ENCODE peak calls at places on chromosomes 3 and 15, in five cellular contexts. B is GM20000, X is neural crest cell, W is AG09309, O is AG09319. A is an unnamed sample.

GRCh38 chr3:151733613-151734012 is at the start of gene AADACL2:
- DNase-seq in X (no peak), O (no peak), W (no peak), B (no peak), A (no peak)

GRCh38 chr15:63048986-63049665 is 6.6 kb downstream of the TPM1 start:
- DNase-seq in W (no peak), O (no peak), X (peak), B (peak), A (no peak)

GRCh38 chr3:64008952-64009351 is 14.3 kb downstream of the PSMD6 start:
- DNase-seq in X (no peak), B (no peak), W (no peak), O (no peak), A (no peak)

GRCh38 chr3:183515968-183516851 is 39.3 kb downstream of the KLHL6 start:
- DNase-seq in B (peak), W (no peak), X (no peak), O (no peak), A (no peak)

GRCh38 chr3:85691196-85691595 is 732.4 kb downstream of the CADM2 start:
- DNase-seq in X (no peak), W (no peak), B (no peak), O (no peak), A (no peak)

GRCh38 chr3:77917225-77917624 is 877.3 kb downstream of the ROBO2 start:
- DNase-seq in O (no peak), B (no peak), W (no peak), X (no peak), A (no peak)

GRCh38 chr3:194255252-194256039 is 95.7 kb downstream of the CPN2 start:
- DNase-seq in W (no peak), O (no peak), B (peak), X (no peak), A (no peak)

GRCh38 chr3:98561727-98562521 is 30.1 kb downstream of the GPR15 start:
- DNase-seq in X (no peak), B (no peak), O (no peak), W (no peak), A (no peak)

GRCh38 chr15:95208988-95209387 is 977.6 kb downstream of the MCTP2 start:
- DNase-seq in O (no peak), X (no peak), B (no peak), W (no peak), A (no peak)

GRCh38 chr3:126460386-126460785 is 15.3 kb downstream of the ZXDC start:
- DNase-seq in W (no peak), O (no peak), B (no peak), X (no peak), A (no peak)

GRCh38 chr3:183937601-183938286 is 53.1 kb upstream of the PARL start:
- DNase-seq in B (no peak), X (no peak), O (no peak), W (no peak), A (no peak)

GRCh38 chr3:66035763-66036477 is 2.8 kb downstream of the MAGI1 start:
- DNase-seq in O (no peak), X (no peak), W (no peak), B (no peak), A (no peak)

GRCh38 chr3:123365450-123366143 is 83.3 kb downstream of the ADCY5 start:
- DNase-seq in X (peak), W (no peak), O (no peak), B (no peak), A (peak)

GRCh38 chr15:100777821-100778220 is 101.8 kb upstream of the ALDH1A3 start:
- DNase-seq in B (no peak), X (no peak), O (no peak), W (no peak), A (no peak)

GRCh38 chr3:120763601-120764000 is 21.1 kb downstream of the GTF2E1 start:
- DNase-seq in O (no peak), W (no peak), B (peak), X (no peak), A (no peak)

GRCh38 chr3:165404357-165405042 is 208.3 kb upstream of the SLITRK3 start:
- DNase-seq in O (no peak), W (no peak), B (no peak), X (no peak), A (no peak)

GRCh38 chr15:59825926-59826325 is 136.8 kb upstream of the BNIP2 start:
- DNase-seq in X (no peak), W (no peak), O (no peak), B (no peak), A (no peak)

GRCh38 chr3:117752984-117753717 is 1043.6 kb downstream of the TUSC7 start:
- DNase-seq in B (no peak), W (peak), X (no peak), O (peak), A (no peak)

GRCh38 chr15:43911235-43911661 is 84.4 kb downstream of the WDR76 start:
- DNase-seq in O (peak), W (peak), B (no peak), X (no peak), A (no peak)

GRCh38 chr15:78564743-78565096 is 600 bp upstream of the CHRNA5 start:
- DNase-seq in X (no peak), O (no peak), W (no peak), B (no peak), A (no peak)

GRCh38 chr3:151282921-151283320 is 4.6 kb upstream of the P2RY14 start:
- DNase-seq in B (peak), O (no peak), W (no peak), X (no peak), A (no peak)

GRCh38 chr3:110420158-110420641 is 651.4 kb upstream of the NECTIN3 start:
- DNase-seq in X (no peak), B (no peak), O (peak), W (peak), A (no peak)

GRCh38 chr3:50250514-50250913 is 14.5 kb downstream of the GNAI2 start:
- DNase-seq in W (no peak), O (no peak), B (no peak), X (no peak), A (no peak)

GRCh38 chr3:168249539-168250414 is 154.1 kb upstream of the GOLIM4 start:
- DNase-seq in O (peak), B (peak), W (peak), X (peak), A (peak)

GRCh38 chr15:89090791-89091666 is 2.8 kb downstream of the ABHD2 start:
- DNase-seq in O (peak), B (peak), W (peak), X (no peak), A (no peak)

GRCh38 chr15:67511606-67512005 is 9.3 kb upstream of the C15orf61 start:
- DNase-seq in B (no peak), X (no peak), O (no peak), W (no peak), A (no peak)

GRCh38 chr15:80695099-80695910 is at the start of gene ABHD17C:
- DNase-seq in W (no peak), B (peak), O (peak), X (peak), A (peak)

GRCh38 chr3:17985658-17986392 is 243.4 kb upstream of the TBC1D5 start:
- DNase-seq in O (no peak), X (no peak), B (no peak), W (no peak), A (no peak)

DNA sequence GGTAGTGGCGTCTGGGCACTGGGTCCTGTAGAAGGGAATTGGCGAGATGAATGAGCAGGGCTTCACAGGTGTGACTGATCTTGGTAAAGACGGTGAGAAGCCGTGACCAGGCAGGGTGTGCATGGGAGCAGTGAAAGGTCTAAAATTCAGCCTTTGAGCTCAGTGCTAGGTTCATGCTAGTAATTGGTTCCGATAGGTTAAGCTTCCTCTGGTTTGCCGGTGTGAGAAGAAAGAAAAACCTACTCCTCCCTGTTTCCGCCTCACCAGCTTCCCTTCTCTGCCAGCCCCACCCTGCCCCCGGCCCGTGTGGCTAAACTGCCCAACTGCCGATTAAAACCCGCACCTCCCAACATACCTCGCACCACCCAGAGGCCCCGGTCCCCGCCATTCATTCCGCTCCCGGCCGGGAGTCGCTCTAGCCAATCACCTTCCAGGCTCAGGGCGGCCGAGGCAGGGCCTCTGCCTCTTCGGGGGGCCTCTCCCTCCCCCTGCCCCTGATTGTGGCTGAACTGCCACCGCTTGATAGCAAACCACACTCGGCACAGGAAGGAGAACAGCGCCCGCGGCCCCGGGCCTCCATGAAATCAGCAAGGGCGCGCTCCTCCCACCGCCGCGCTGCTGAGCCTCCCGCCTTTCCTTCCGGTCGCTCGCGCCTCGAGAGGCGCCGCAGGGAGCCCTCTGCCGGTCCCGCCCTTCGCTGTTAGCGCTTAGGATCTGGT is 7.3 kb upstream of the NRROS start:
- DNase-seq in W (no peak), O (no peak), X (peak), B (peak), A (peak)
- TF ChIP-seq CTCF in W (peak), O (peak), X (no peak), B (peak), A (peak)

GRCh38 chr3:160748226-160748625 is 7.8 kb upstream of the PPM1L start:
- DNase-seq in W (no peak), O (no peak), X (no peak), B (no peak), A (no peak)
- TF ChIP-seq CTCF in W (no peak), O (no peak), X (no peak), B (no peak), A (no peak)

GRCh38 chr3:69386535-69387385 is 872 bp upstream of the FRMD4B start:
- DNase-seq in X (no peak), B (no peak), O (no peak), W (no peak), A (no peak)
- TF ChIP-seq CTCF in X (peak), B (no peak), O (no peak), W (no peak), A (no peak)

GRCh38 chr3:146026547-146026946 is 134.4 kb downstream of the PLOD2 start:
- DNase-seq in B (no peak), X (no peak), O (no peak), W (no peak), A (no peak)
- TF ChIP-seq CTCF in B (no peak), X (no peak), O (no peak), W (no peak), A (peak)

GRCh38 chr3:42519568-42519962 is 17.1 kb downstream of the VIPR1 start:
- DNase-seq in B (no peak), X (no peak), O (no peak), W (no peak), A (no peak)

GRCh38 chr3:42517143-42517542 is 14.7 kb downstream of the VIPR1 start:
- DNase-seq in O (no peak), B (no peak), W (no peak), X (no peak), A (no peak)

GRCh38 chr3:42520906-42521305 is 18.5 kb downstream of the VIPR1 start:
- DNase-seq in B (no peak), W (no peak), X (no peak), O (no peak), A (no peak)

GRCh38 chr3:42520336-42520735 is 17.9 kb downstream of the VIPR1 start:
- DNase-seq in O (no peak), W (no peak), X (no peak), B (no peak), A (no peak)

DNA sequence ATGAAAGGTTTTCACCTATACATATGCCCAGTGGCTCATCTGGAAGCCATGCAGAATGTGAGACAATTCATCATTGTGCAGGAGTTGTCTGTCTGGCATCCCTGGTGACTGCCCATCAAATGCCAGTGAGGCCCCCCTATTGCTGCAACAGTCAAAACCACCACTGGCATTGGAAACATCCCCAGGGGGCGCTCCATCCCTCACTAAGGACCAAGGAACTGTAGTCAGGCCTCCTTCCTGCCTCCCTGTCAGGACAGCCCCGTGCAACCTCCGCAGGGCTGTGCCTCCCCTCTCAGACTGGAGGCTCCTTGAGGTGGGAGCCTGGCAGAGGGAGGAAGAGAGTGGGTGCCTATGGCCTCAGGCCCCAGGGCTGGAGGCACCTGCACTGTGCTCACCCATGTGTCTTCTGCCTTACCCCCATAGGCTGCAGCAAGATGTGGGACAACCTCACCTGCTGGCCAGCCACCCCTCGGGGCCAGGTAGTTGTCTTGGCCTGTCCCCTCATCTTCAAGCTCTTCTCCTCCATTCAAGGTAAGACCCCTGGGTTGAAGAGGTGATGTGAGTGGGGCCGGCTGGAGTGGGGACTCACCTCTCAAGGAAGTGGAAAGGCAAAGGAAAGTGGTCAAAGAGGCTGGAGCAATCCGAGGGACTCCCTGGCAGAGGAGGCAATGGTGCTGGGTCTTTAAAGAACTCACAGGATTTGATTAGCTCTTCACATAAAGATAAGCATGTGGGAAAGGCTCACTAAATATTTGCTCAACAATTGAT is 16.5 kb downstream of the VIPR1 start:
- DNase-seq in B (no peak), X (no peak), O (no peak), W (no peak), A (no peak)
- TF ChIP-seq CTCF in B (no peak), X (no peak), O (no peak), W (no peak), A (no peak)

A was measured in progenitor cell of endocrine pancreas.